ENCODE peak calls at places on chromosomes 5 and 9, in six cellular contexts. M, U, G, C, F and L are unnamed samples.

GRCh38 chr5:120550358-120550757 is 86.3 kb downstream of the PRR16 start:
- DNase-seq in U (no peak), G (no peak), M (no peak), C (no peak), F (no peak), L (no peak)

GRCh38 chr9:32426278-32426939 is 42.0 kb downstream of the ACO1 start:
- DNase-seq in M (peak; percentile 28), F (no peak), U (peak; percentile 44), G (no peak), C (no peak), L (no peak)

GRCh38 chr9:79581388-79581787 is 9.6 kb downstream of the TLE4 start:
- DNase-seq in F (no peak), C (no peak), U (no peak), M (no peak), G (no peak), L (no peak)

GRCh38 chr5:15897609-15898008 is 282.0 kb downstream of the MARCHF11 start:
- DNase-seq in U (no peak), G (no peak), M (no peak), F (no peak), C (no peak), L (no peak)

GRCh38 chr9:136756836-136757235 is 1.2 kb downstream of the LCN8 start:
- DNase-seq in G (no peak), M (no peak), U (no peak), C (no peak), F (no peak), L (no peak)

GRCh38 chr5:157571357-157571827 is 4.2 kb downstream of the ADAM19 start:
- DNase-seq in F (no peak), C (no peak), G (no peak), U (no peak), M (no peak), L (peak; percentile 6)

GRCh38 chr5:88480245-88480644 is 211.6 kb upstream of the TMEM161B start:
- DNase-seq in G (no peak), M (no peak), C (no peak), F (no peak), U (no peak), L (no peak)

GRCh38 chr5:156675402-156675801 is 174.7 kb upstream of the PPP1R2B start:
- DNase-seq in G (no peak), C (no peak), F (no peak), U (no peak), M (no peak), L (no peak)

GRCh38 chr5:64594601-64595518 is 89.0 kb downstream of the RGS7BP start:
- DNase-seq in G (peak; percentile 43), M (peak; percentile 25), U (peak; percentile 7), F (no peak), C (peak; percentile 47), L (no peak)

GRCh38 chr5:126998201-126998631 is 32.1 kb downstream of the MARCHF3 start:
- DNase-seq in G (no peak), U (no peak), F (no peak), C (no peak), M (no peak), L (no peak)

GRCh38 chr5:172454355-172455086 is at the start of gene SH3PXD2B:
- DNase-seq in G (peak; percentile 83), C (peak; percentile 83), M (peak; percentile 73), F (no peak), U (peak; percentile 78), L (peak; percentile 17)

GRCh38 chr5:78638423-78638822 is 10.1 kb downstream of the LHFPL2 start:
- DNase-seq in U (no peak), M (peak; percentile 84), C (no peak), G (no peak), F (no peak), L (no peak)

GRCh38 chr5:73605223-73606087 is 20.5 kb upstream of the ARHGEF28 start:
- DNase-seq in U (no peak), F (no peak), G (no peak), C (no peak), M (peak; percentile 84), L (no peak)

GRCh38 chr5:149799965-149800516 is 69.9 kb downstream of the PPARGC1B start:
- DNase-seq in U (no peak), M (no peak), G (no peak), C (no peak), F (no peak), L (no peak)

GRCh38 chr9:110115868-110116542 is 92.0 kb downstream of the C9orf152 start:
- DNase-seq in M (peak; percentile 49), C (no peak), U (peak; percentile 82), F (no peak), G (no peak), L (no peak)

GRCh38 chr9:71249729-71250317 is 128.4 kb upstream of the TRPM3 start:
- DNase-seq in F (no peak), U (peak; percentile 42), M (peak; percentile 73), C (peak; percentile 22), G (peak; percentile 56), L (no peak)

GRCh38 chr9:104927216-104927911 is 591 bp downstream of the ABCA1 start:
- DNase-seq in F (no peak), G (peak; percentile 28), C (peak; percentile 22), M (peak; percentile 66), U (peak; percentile 46), L (no peak)

GRCh38 chr9:114906922-114907571 is 23.3 kb downstream of the TNFSF8 start:
- DNase-seq in M (peak; percentile 78), G (peak; percentile 56), C (peak; percentile 62), U (peak; percentile 59), F (no peak), L (no peak)

GRCh38 chr5:147613359-147613758 is 103.5 kb upstream of the DPYSL3 start:
- DNase-seq in U (no peak), F (no peak), M (no peak), G (no peak), C (no peak), L (no peak)

GRCh38 chr5:126680215-126680817 is 79.6 kb downstream of the PHAX start:
- DNase-seq in G (no peak), U (no peak), M (no peak), C (no peak), F (no peak), L (no peak)

GRCh38 chr9:112894699-112895098 is 4.0 kb upstream of the SLC46A2 start:
- DNase-seq in F (no peak), M (no peak), G (no peak), C (no peak), U (no peak), L (no peak)

GRCh38 chr5:80623911-80624457 is 30.5 kb upstream of the MSH3 start:
- DNase-seq in U (peak; percentile 17), G (no peak), C (no peak), M (no peak), F (no peak), L (no peak)

GRCh38 chr9:137222190-137223077 is at the start of gene RNF208:
- DNase-seq in U (peak; percentile 62), F (no peak), C (no peak), G (no peak), M (no peak), L (no peak)

GRCh38 chr9:115333671-115334070 is 215.7 kb upstream of the TNC start:
- DNase-seq in U (no peak), G (no peak), C (no peak), M (no peak), F (no peak), L (no peak)

GRCh38 chr5:176743828-176744583 is 66.4 kb upstream of the UNC5A start:
- DNase-seq in M (no peak), U (no peak), G (peak; percentile 5), F (no peak), C (peak; percentile 2), L (no peak)

GRCh38 chr9:126327750-126328120 is 1.1 kb downstream of the MVB12B start:
- DNase-seq in F (no peak), C (no peak), G (no peak), M (no peak), U (no peak), L (no peak)

GRCh38 chr5:151171521-151171920 is 13.9 kb upstream of the ANXA6 start:
- DNase-seq in F (no peak), M (no peak), U (no peak), C (no peak), G (no peak), L (no peak)

GRCh38 chr9:131721096-131721495 is 18.8 kb downstream of the RAPGEF1 start:
- DNase-seq in C (no peak), M (no peak), F (no peak), G (no peak), U (no peak), L (no peak)

GRCh38 chr9:136088939-136089696 is 6.0 kb downstream of the NACC2 start:
- DNase-seq in F (no peak), C (no peak), M (no peak), G (no peak), U (no peak), L (no peak)

GRCh38 chr5:141821430-141821925 is 56.7 kb downstream of the PCDH1 start:
- DNase-seq in U (no peak), M (peak; percentile 65), G (no peak), F (no peak), C (no peak), L (no peak)

GRCh38 chr5:154302181-154302580 is 111.6 kb downstream of the GALNT10 start:
- DNase-seq in M (no peak), U (no peak), C (no peak), F (no peak), G (no peak), L (no peak)

GRCh38 chr5:132641841-132642240 is 16.1 kb upstream of the IL13 start:
- DNase-seq in F (no peak), G (no peak), C (no peak), U (no peak), M (no peak), L (no peak)

GRCh38 chr9:93238953-93239352 is 55.0 kb downstream of the WNK2 start:
- DNase-seq in U (no peak), G (no peak), C (no peak), F (no peak), M (no peak), L (no peak)

GRCh38 chr9:95091971-95092320 is 225.6 kb downstream of the FANCC start:
- DNase-seq in U (no peak), F (no peak), G (no peak), C (no peak), M (peak; percentile 45), L (no peak)

GRCh38 chr9:93656426-93657222 is 80.2 kb downstream of the PHF2 start:
- DNase-seq in F (peak; percentile 3), G (no peak), M (no peak), U (no peak), C (no peak), L (no peak)

GRCh38 chr9:125506045-125506444 is 201.0 kb downstream of the MAPKAP1 start:
- DNase-seq in M (no peak), U (no peak), F (no peak), G (no peak), C (no peak), L (no peak)

GRCh38 chr5:154284433-154284832 is 93.9 kb downstream of the GALNT10 start:
- DNase-seq in F (no peak), C (no peak), M (no peak), G (no peak), U (no peak), L (no peak)